ENCODE peak calls at places on chromosomes 3 and 15, in four cellular contexts. One of them, this sample, is unnamed. For H3K27me3 and H3K36me3, the result is how much of the 10 kb centered on the place peaks cover.

GRCh38 chr15:101027273-101027901 is 108.2 kb downstream of the LRRK1 start:
- DNase-seq in brain microvascular endothelial cell: no peak
- DNase-seq in BJ: no peak
- DNase-seq in adrenal gland: peak
- DNase-seq in this sample: no peak

GRCh38 chr15:60584355-60585023 is 105.5 kb upstream of the ICE2 start:
- DNase-seq in BJ: no peak
- DNase-seq in adrenal gland: no peak
- DNase-seq in brain microvascular endothelial cell: no peak
- DNase-seq in this sample: no peak

GRCh38 chr3:125611908-125612307 is 16.6 kb upstream of the OSBPL11 start:
- DNase-seq in BJ: no peak
- DNase-seq in brain microvascular endothelial cell: no peak
- DNase-seq in adrenal gland: no peak
- DNase-seq in this sample: no peak

GRCh38 chr3:119276657-119277056 is 17.5 kb upstream of the ARHGAP31 start:
- DNase-seq in brain microvascular endothelial cell: no peak
- DNase-seq in BJ: no peak
- DNase-seq in adrenal gland: no peak
- DNase-seq in this sample: no peak

GRCh38 chr3:71816757-71817156 is 31.8 kb upstream of the PROK2 start:
- DNase-seq in adrenal gland: no peak
- DNase-seq in brain microvascular endothelial cell: no peak
- DNase-seq in BJ: no peak
- DNase-seq in this sample: no peak

GRCh38 chr3:102006812-102007485 is 157.6 kb downstream of the NFKBIZ start:
- DNase-seq in BJ: peak
- DNase-seq in brain microvascular endothelial cell: peak
- DNase-seq in adrenal gland: no peak
- DNase-seq in this sample: peak

GRCh38 chr3:38836561-38836960 is 20.5 kb upstream of the SCN10A start:
- DNase-seq in brain microvascular endothelial cell: no peak
- DNase-seq in BJ: no peak
- DNase-seq in adrenal gland: no peak
- DNase-seq in this sample: no peak

GRCh38 chr15:44082558-44083151 is 112.4 kb downstream of the FRMD5 start:
- DNase-seq in adrenal gland: no peak
- DNase-seq in BJ: no peak
- DNase-seq in brain microvascular endothelial cell: no peak
- DNase-seq in this sample: no peak

GRCh38 chr3:144636833-144637232 is 665.2 kb downstream of the DIPK2A start:
- DNase-seq in adrenal gland: no peak
- DNase-seq in brain microvascular endothelial cell: no peak
- DNase-seq in BJ: no peak
- DNase-seq in this sample: no peak

GRCh38 chr15:53962646-53963561 is 15.3 kb upstream of the UNC13C start:
- DNase-seq in BJ: no peak
- DNase-seq in brain microvascular endothelial cell: peak
- DNase-seq in adrenal gland: no peak
- DNase-seq in this sample: no peak

GRCh38 chr3:67647390-67647878 is 7.0 kb downstream of the SUCLG2 start:
- DNase-seq in brain microvascular endothelial cell: peak
- DNase-seq in adrenal gland: no peak
- DNase-seq in BJ: peak
- DNase-seq in this sample: peak

GRCh38 chr15:68787609-68788264 is 33.0 kb downstream of the ANP32A start:
- DNase-seq in brain microvascular endothelial cell: no peak
- DNase-seq in adrenal gland: no peak
- DNase-seq in BJ: no peak
- DNase-seq in this sample: no peak

GRCh38 chr3:24316887-24317383 is 177.7 kb downstream of the THRB start:
- DNase-seq in adrenal gland: no peak
- DNase-seq in brain microvascular endothelial cell: no peak
- DNase-seq in BJ: no peak
- DNase-seq in this sample: peak

GRCh38 chr15:74182131-74182530 is 8.6 kb downstream of the ISLR start:
- DNase-seq in adrenal gland: no peak
- DNase-seq in BJ: no peak
- DNase-seq in brain microvascular endothelial cell: no peak
- DNase-seq in this sample: no peak

GRCh38 chr3:70000028-70000410 is 486 bp downstream of the SAMMSON start:
- DNase-seq in BJ: no peak
- DNase-seq in adrenal gland: no peak
- DNase-seq in brain microvascular endothelial cell: no peak
- DNase-seq in this sample: no peak

GRCh38 chr3:67083277-67083676 is 85.2 kb downstream of the KBTBD8 start:
- DNase-seq in brain microvascular endothelial cell: peak
- DNase-seq in BJ: no peak
- DNase-seq in adrenal gland: no peak
- DNase-seq in this sample: peak

GRCh38 chr3:113910966-113911365 is 36.8 kb upstream of the ZDHHC23 start:
- DNase-seq in brain microvascular endothelial cell: no peak
- DNase-seq in adrenal gland: no peak
- DNase-seq in BJ: no peak
- DNase-seq in this sample: no peak

GRCh38 chr3:78791745-78792144 is 976.1 kb downstream of the ROBO1 start:
- DNase-seq in brain microvascular endothelial cell: no peak
- DNase-seq in adrenal gland: no peak
- DNase-seq in BJ: no peak
- DNase-seq in this sample: no peak

GRCh38 chr3:42345811-42346210 is 64.6 kb downstream of the LYZL4 start:
- DNase-seq in brain microvascular endothelial cell: no peak
- DNase-seq in BJ: no peak
- DNase-seq in adrenal gland: no peak
- DNase-seq in this sample: no peak

GRCh38 chr3:190673157-190673556 is 159.3 kb downstream of the IL1RAP start:
- DNase-seq in BJ: peak
- DNase-seq in adrenal gland: no peak
- DNase-seq in brain microvascular endothelial cell: peak
- DNase-seq in this sample: no peak

GRCh38 chr15:51842852-51843737 is 13.6 kb downstream of the TMOD3 start:
- DNase-seq in brain microvascular endothelial cell: peak
- DNase-seq in BJ: no peak
- DNase-seq in adrenal gland: no peak
- DNase-seq in this sample: peak

GRCh38 chr3:62525276-62525675 is 151.9 kb upstream of the FEZF2 start:
- DNase-seq in brain microvascular endothelial cell: no peak
- DNase-seq in adrenal gland: no peak
- DNase-seq in BJ: no peak
- DNase-seq in this sample: no peak

GRCh38 chr3:62481972-62482371 is 108.6 kb upstream of the FEZF2 start:
- DNase-seq in BJ: no peak
- DNase-seq in adrenal gland: no peak
- DNase-seq in brain microvascular endothelial cell: no peak
- DNase-seq in this sample: no peak

GRCh38 chr3:52690560-52690959 is 4.7 kb downstream of the GNL3 start:
- DNase-seq in brain microvascular endothelial cell: no peak
- DNase-seq in adrenal gland: no peak
- DNase-seq in BJ: no peak
- DNase-seq in this sample: no peak

GRCh38 chr3:187025254-187025655 is 94.9 kb downstream of the ST6GAL1 start:
- DNase-seq in adrenal gland: no peak
- DNase-seq in brain microvascular endothelial cell: no peak
- DNase-seq in BJ: no peak
- DNase-seq in this sample: no peak

GRCh38 chr3:25191703-25192102 is 236.4 kb upstream of the RARB start:
- DNase-seq in brain microvascular endothelial cell: peak
- DNase-seq in BJ: no peak
- DNase-seq in adrenal gland: no peak
- DNase-seq in this sample: no peak

GRCh38 chr3:11757441-11757875 is 89.2 kb downstream of the TAMM41 start:
- DNase-seq in brain microvascular endothelial cell: peak
- DNase-seq in adrenal gland: peak
- DNase-seq in BJ: no peak
- DNase-seq in this sample: no peak

GRCh38 chr3:54320376-54320775 is 198.0 kb downstream of the CACNA2D3 start:
- DNase-seq in adrenal gland: no peak
- DNase-seq in brain microvascular endothelial cell: no peak
- DNase-seq in BJ: no peak
- DNase-seq in this sample: peak
- H3K27me3 ChIP-seq in adrenal gland: under half
- H3K27me3 ChIP-seq in brain microvascular endothelial cell: under half
- H3K27me3 ChIP-seq in BJ: under half
- H3K27me3 ChIP-seq in this sample: under half

GRCh38 chr3:50260027-50260941 is 8.7 kb upstream of the SEMA3B start:
- DNase-seq in brain microvascular endothelial cell: peak
- DNase-seq in BJ: no peak
- DNase-seq in adrenal gland: peak
- DNase-seq in this sample: peak

GRCh38 chr3:50259432-50260026 is 9.4 kb upstream of the SEMA3B start:
- DNase-seq in brain microvascular endothelial cell: no peak
- DNase-seq in adrenal gland: no peak
- DNase-seq in BJ: no peak
- DNase-seq in this sample: no peak

GRCh38 chr3:50261505-50261904 is 7.4 kb upstream of the SEMA3B start:
- DNase-seq in BJ: no peak
- DNase-seq in brain microvascular endothelial cell: no peak
- DNase-seq in adrenal gland: no peak
- DNase-seq in this sample: no peak

GRCh38 chr3:50262778-50263177 is 6.2 kb upstream of the SEMA3B start:
- DNase-seq in adrenal gland: no peak
- DNase-seq in brain microvascular endothelial cell: no peak
- DNase-seq in BJ: no peak
- DNase-seq in this sample: no peak

DNA sequence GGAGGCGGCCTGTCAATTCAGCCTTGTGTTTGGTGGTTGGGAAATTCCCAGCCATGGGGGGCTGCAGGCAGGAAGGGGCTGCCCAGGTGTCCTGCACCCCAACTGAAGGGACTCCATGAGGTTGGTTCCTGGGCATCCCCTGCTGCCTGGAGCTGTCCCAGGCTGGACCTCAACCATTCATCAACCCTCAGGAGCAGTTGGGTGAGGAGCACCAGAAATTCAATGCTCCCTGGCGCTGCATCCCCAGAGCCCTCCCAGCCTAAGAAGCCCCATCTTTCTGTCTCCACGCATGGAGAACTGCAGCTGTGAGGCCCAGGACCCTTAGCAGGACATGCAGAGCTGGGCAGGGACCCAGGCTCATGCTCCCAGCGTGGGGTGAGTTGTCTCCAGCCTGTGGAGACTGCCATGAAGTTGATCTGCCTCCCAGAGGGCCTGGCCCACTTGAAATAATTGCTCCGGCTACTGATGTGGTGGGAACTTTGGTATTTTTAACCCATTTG is 8.0 kb upstream of the SEMA3B start:
- DNase-seq in BJ: no peak
- DNase-seq in adrenal gland: no peak
- DNase-seq in brain microvascular endothelial cell: no peak
- DNase-seq in this sample: no peak
- H3K4me3 ChIP-seq in BJ: peak
- H3K4me3 ChIP-seq in adrenal gland: no peak
- H3K4me3 ChIP-seq in brain microvascular endothelial cell: peak
- H3K4me3 ChIP-seq in this sample: peak

GRCh38 chr3:14457999-14458398 is 55.6 kb downstream of the SLC6A6 start:
- DNase-seq in adrenal gland: no peak
- DNase-seq in brain microvascular endothelial cell: no peak
- DNase-seq in BJ: no peak
- DNase-seq in this sample: no peak
- H3K36me3 ChIP-seq in adrenal gland: under half
- H3K36me3 ChIP-seq in brain microvascular endothelial cell: under half
- H3K36me3 ChIP-seq in BJ: half or more
- H3K36me3 ChIP-seq in this sample: under half

GRCh38 chr3:195039180-195039843 is 231.6 kb downstream of the XXYLT1 start:
- DNase-seq in brain microvascular endothelial cell: no peak
- DNase-seq in adrenal gland: peak
- DNase-seq in BJ: no peak
- DNase-seq in this sample: no peak
- H3K27me3 ChIP-seq in brain microvascular endothelial cell: under half
- H3K27me3 ChIP-seq in adrenal gland: under half
- H3K27me3 ChIP-seq in BJ: under half
- H3K27me3 ChIP-seq in this sample: under half

DNA sequence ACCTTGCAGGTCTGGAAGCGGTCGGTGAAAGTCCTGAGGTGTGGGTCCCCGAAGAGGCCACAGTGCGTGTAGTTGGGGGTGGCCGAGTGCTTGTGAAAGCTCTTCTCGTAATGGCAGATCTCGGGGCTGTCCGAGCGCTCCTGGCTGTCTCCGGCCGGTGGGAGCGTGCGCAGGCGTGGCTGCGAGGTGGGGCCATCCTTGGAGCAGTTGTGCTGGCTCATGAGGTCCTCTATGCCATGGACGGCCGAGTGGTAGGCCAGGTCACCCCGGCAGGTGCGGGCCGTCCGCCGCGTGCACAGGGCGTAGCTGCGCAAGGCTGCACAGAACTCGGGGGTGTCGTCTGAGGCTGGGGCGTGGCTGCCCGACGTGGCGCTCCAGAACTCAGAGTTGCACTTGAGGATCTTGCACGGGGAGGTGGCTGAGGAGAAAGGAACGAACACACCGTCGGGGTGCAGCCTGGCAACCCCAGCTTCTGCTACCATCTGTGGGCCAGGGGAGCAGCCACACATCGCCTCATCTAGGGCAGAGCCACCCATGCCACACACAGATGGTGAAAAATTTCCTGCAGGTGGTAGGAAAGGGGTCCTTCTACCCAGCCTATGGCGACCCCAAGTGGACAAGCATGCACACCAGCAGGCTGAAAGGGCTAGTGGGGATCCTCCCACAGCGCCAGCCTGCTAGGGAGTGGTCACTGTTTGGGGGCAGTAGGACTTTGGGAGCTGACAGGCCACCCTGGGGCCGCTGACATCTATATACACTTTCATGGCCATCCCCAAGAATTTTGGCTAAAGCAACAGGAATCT is 36.7 kb downstream of the RGMA start:
- DNase-seq in brain microvascular endothelial cell: no peak
- DNase-seq in BJ: no peak
- DNase-seq in adrenal gland: no peak
- DNase-seq in this sample: no peak
- H3K4me3 ChIP-seq in brain microvascular endothelial cell: no peak
- H3K4me3 ChIP-seq in BJ: no peak
- H3K4me3 ChIP-seq in adrenal gland: no peak
- H3K4me3 ChIP-seq in this sample: no peak

GRCh38 chr3:29156071-29156715 is 124.7 kb upstream of the RBMS3 start:
- DNase-seq in adrenal gland: no peak
- DNase-seq in brain microvascular endothelial cell: no peak
- DNase-seq in BJ: no peak
- DNase-seq in this sample: peak

GRCh38 chr3:29152379-29152778 is 128.5 kb upstream of the RBMS3 start:
- DNase-seq in BJ: no peak
- DNase-seq in adrenal gland: no peak
- DNase-seq in brain microvascular endothelial cell: peak
- DNase-seq in this sample: no peak

DNA sequence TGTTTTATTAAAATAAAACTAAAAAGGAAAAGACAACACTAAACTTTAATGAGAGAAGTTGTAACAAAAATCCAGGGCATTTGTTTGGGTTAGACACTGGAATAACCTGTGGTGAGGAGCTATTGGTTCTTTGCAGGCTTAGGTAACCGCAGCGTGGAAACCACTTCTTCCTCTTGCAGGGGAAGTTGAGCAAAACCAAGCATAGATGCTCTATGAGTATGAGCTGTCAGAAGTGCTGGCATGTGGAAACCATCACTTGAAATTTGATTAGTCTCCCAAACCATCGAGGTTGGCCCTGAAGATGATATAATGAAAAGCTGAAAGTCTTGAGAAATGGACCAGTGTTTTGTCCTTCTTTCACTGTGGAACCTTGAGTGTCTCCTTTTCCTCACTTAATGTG is 127.1 kb upstream of the RBMS3 start:
- DNase-seq in brain microvascular endothelial cell: no peak
- DNase-seq in adrenal gland: no peak
- DNase-seq in BJ: no peak
- DNase-seq in this sample: no peak
- H3K36me3 ChIP-seq in brain microvascular endothelial cell: under half
- H3K36me3 ChIP-seq in adrenal gland: under half
- H3K36me3 ChIP-seq in BJ: under half
- H3K36me3 ChIP-seq in this sample: under half

This sample was measured in MG63.